ENCODE peak calls at places on chromosomes 11 and 22, in ten cellular contexts. N is aorta, W is iPS DF 6.9, A is body of pancreas, M is A549, Z is epithelial cell of esophagus, L is choroid plexus epithelial cell, G is MM.1S, U is lower leg skin, D is spleen. R is an unnamed sample.

GRCh38 chr11:73465019-73465675 is 88.9 kb downstream of the RELT start:
- DNase-seq in N (no peak), W (no peak), A (no peak), M (no peak), Z (no peak), L (no peak), G (no peak), U (no peak), D (no peak), R (no peak)

GRCh38 chr11:15224466-15224865 is 109.7 kb downstream of the INSC start:
- DNase-seq in N (no peak), W (no peak), A (no peak), M (no peak), Z (no peak), L (no peak), G (no peak), U (no peak), D (no peak), R (no peak)

GRCh38 chr11:119666463-119667131 is 62.4 kb downstream of the NECTIN1 start:
- DNase-seq in N (peak), W (peak), A (peak), M (peak), Z (peak), L (peak), G (peak), U (peak), D (peak), R (peak)

GRCh38 chr22:24429411-24430365 is 2.3 kb downstream of the ADORA2A start:
- DNase-seq in N (no peak), W (no peak), A (peak), M (no peak), Z (peak), L (peak), G (peak), U (peak), D (peak), R (peak)

GRCh38 chr11:122168218-122168617 is 52.2 kb upstream of the BLID start:
- DNase-seq in N (no peak), W (no peak), A (no peak), M (no peak), Z (no peak), L (no peak), G (no peak), U (no peak), D (no peak), R (no peak)

GRCh38 chr11:44752727-44753126 is 26.0 kb downstream of the TSPAN18 start:
- DNase-seq in N (no peak), W (no peak), A (no peak), M (no peak), Z (no peak), L (no peak), G (no peak), U (no peak), D (no peak), R (no peak)

GRCh38 chr22:23709107-23709506 is 18.3 kb downstream of the RGL4 start:
- DNase-seq in N (no peak), W (no peak), A (no peak), M (no peak), Z (no peak), L (peak), G (no peak), U (no peak), D (no peak), R (no peak)

GRCh38 chr22:49761836-49762235 is 65.8 kb downstream of the BRD1 start:
- DNase-seq in N (no peak), W (no peak), A (no peak), M (no peak), Z (no peak), L (no peak), G (no peak), U (peak), D (no peak), R (no peak)

GRCh38 chr22:37462983-37463382 is 23.2 kb downstream of the MFNG start:
- DNase-seq in N (no peak), W (peak), A (no peak), M (no peak), Z (peak), L (peak), G (no peak), U (no peak), D (no peak), R (peak)

GRCh38 chr22:24181996-24182560 is 791 bp downstream of the SUSD2 start:
- DNase-seq in N (peak), W (no peak), A (no peak), M (no peak), Z (no peak), L (no peak), G (no peak), U (no peak), D (peak), R (no peak)

GRCh38 chr11:45092901-45093760 is 53.3 kb upstream of the PRDM11 start:
- DNase-seq in N (no peak), W (no peak), A (no peak), M (no peak), Z (peak), L (peak), G (no peak), U (peak), D (peak), R (no peak)

GRCh38 chr11:119793335-119793984 is 64.5 kb upstream of the NECTIN1 start:
- DNase-seq in N (no peak), W (no peak), A (no peak), M (no peak), Z (no peak), L (peak), G (no peak), U (no peak), D (peak), R (no peak)

GRCh38 chr11:37371346-37371970 is 773.4 kb upstream of the RAG2 start:
- DNase-seq in N (no peak), W (no peak), A (no peak), M (no peak), Z (no peak), L (no peak), G (no peak), U (no peak), D (no peak), R (no peak)

GRCh38 chr11:122724520-122724919 is 69.0 kb downstream of the UBASH3B start:
- DNase-seq in N (no peak), W (no peak), A (no peak), M (no peak), Z (no peak), L (peak), G (no peak), U (no peak), D (no peak), R (no peak)

GRCh38 chr22:47367993-47368945 is 605.8 kb downstream of the TBC1D22A start:
- DNase-seq in N (no peak), W (no peak), A (no peak), M (no peak), Z (no peak), L (no peak), G (no peak), U (peak), D (peak), R (no peak)

GRCh38 chr22:46652930-46653331 is 32.7 kb downstream of the GRAMD4 start:
- DNase-seq in N (no peak), W (no peak), A (no peak), M (no peak), Z (no peak), L (peak), G (no peak), U (no peak), D (no peak), R (no peak)

GRCh38 chr11:74646964-74647363 is 54.6 kb downstream of the POLD3 start:
- DNase-seq in N (no peak), W (no peak), A (no peak), M (no peak), Z (no peak), L (peak), G (no peak), U (no peak), D (peak), R (no peak)

GRCh38 chr11:10930961-10931760 is 73.3 kb upstream of the ZBED5 start:
- DNase-seq in N (peak), W (no peak), A (peak), M (peak), Z (peak), L (peak), G (peak), U (peak), D (peak), R (no peak)

GRCh38 chr22:26287382-26288228 is 118.3 kb downstream of the SEZ6L start:
- DNase-seq in N (no peak), W (no peak), A (no peak), M (no peak), Z (no peak), L (no peak), G (no peak), U (no peak), D (no peak), R (peak)

GRCh38 chr22:27314276-27314807 is 487.2 kb downstream of the MN1 start:
- DNase-seq in N (no peak), W (no peak), A (no peak), M (no peak), Z (no peak), L (no peak), G (no peak), U (no peak), D (no peak), R (no peak)

GRCh38 chr22:27312567-27313507 is 488.7 kb downstream of the MN1 start:
- DNase-seq in N (no peak), W (no peak), A (no peak), M (no peak), Z (no peak), L (no peak), G (no peak), U (no peak), D (no peak), R (no peak)

GRCh38 chr22:27309713-27310112 is 491.8 kb downstream of the MN1 start:
- DNase-seq in N (no peak), W (no peak), A (no peak), M (no peak), Z (no peak), L (peak), G (no peak), U (no peak), D (no peak), R (no peak)

GRCh38 chr22:27310966-27311665 is 490.4 kb downstream of the MN1 start:
- DNase-seq in N (no peak), W (no peak), A (no peak), M (no peak), Z (no peak), L (no peak), G (no peak), U (no peak), D (no peak), R (no peak)

GRCh38 chr22:27311666-27312566 is 489.6 kb downstream of the MN1 start:
- DNase-seq in N (no peak), W (no peak), A (no peak), M (no peak), Z (no peak), L (peak), G (no peak), U (no peak), D (no peak), R (no peak)
- H3K4me3 ChIP-seq in N (no peak), W (no peak), A (no peak), M (no peak), Z (no peak), L (peak), G (no peak), U (no peak), D (no peak), R (no peak)

GRCh38 chr11:83033367-83033766 is 38.3 kb downstream of the RAB30 start:
- DNase-seq in N (no peak), W (no peak), A (no peak), M (no peak), Z (no peak), L (no peak), G (peak), U (no peak), D (no peak), R (peak)
- H3K4me3 ChIP-seq in N (peak), W (no peak), A (no peak), M (no peak), Z (no peak), L (no peak), G (peak), U (no peak), D (no peak), R (no peak)

DNA sequence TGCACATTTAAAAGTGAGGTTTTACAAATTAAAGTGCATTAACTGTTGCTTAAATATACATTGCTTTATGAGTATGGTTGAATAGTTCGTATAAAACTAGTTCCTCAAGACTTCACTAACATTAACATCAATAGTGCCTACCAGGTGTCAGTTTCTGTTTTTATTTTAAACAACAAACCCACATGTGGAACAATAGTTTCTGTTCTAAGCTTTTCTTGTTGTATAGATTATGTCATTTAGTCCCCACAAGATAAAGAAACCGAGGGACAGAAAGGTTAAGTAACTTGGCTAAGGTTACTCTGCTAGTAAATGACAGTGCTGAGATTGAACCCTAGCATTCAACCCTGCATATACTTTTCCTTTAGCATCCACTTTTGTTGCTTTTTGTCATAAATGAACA is 41.4 kb upstream of the ST14 start:
- DNase-seq in N (no peak), W (no peak), A (no peak), M (no peak), Z (no peak), L (no peak), G (peak), U (no peak), D (no peak), R (no peak)
- H3K4me3 ChIP-seq in N (no peak), W (no peak), A (no peak), M (no peak), Z (no peak), L (no peak), G (no peak), U (no peak), D (no peak), R (no peak)

GRCh38 chr11:75812542-75813040 is 2.4 kb upstream of the UVRAG start:
- DNase-seq in N (no peak), W (peak), A (no peak), M (no peak), Z (no peak), L (no peak), G (no peak), U (no peak), D (no peak), R (no peak)
- H3K4me3 ChIP-seq in N (no peak), W (no peak), A (no peak), M (no peak), Z (no peak), L (no peak), G (no peak), U (no peak), D (no peak), R (no peak)

DNA sequence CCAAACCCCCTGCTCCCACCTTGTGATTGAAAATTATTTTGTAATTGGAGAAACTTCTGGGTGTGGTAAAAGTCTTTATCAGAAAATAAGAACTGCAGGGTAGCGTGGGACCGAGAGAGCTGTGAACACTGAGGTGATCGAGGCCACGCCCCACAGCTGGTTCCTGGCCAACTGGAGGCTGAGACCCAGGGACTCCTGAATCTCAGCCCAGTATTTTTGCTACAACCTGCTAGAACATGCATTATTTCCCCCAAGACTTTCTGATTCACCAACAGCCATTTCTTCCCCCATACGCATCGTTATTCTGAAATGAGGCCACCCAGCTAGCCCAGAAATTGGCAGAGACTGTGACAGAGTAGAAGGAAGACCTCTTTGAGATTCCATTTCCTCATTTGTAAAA is 3.3 kb upstream of the FGF19 start:
- DNase-seq in N (no peak), W (no peak), A (peak), M (no peak), Z (peak), L (no peak), G (peak), U (no peak), D (no peak), R (peak)
- H3K4me3 ChIP-seq in N (no peak), W (no peak), A (no peak), M (no peak), Z (no peak), L (no peak), G (peak), U (no peak), D (no peak), R (peak)

R was measured in Karpas-422.